ENCODE peak calls at places on chromosome 4, in nine cellular contexts. One of them, this sample, is unnamed.

GRCh38 chr4:23324291-23324690 is 565.6 kb downstream of the PPARGC1A start:
- DNase-seq in AG09309: no peak
- DNase-seq in heart left ventricle: no peak
- DNase-seq in GM12865: no peak
- DNase-seq in coronary artery: no peak
- DNase-seq in fibroblast of lung: peak
- DNase-seq in glutamatergic neuron: no peak
- DNase-seq in SK-N-SH: no peak
- DNase-seq in neural crest cell: no peak
- DNase-seq in this sample: no peak

GRCh38 chr4:182908124-182908523 is 9.1 kb downstream of the DCTD start:
- DNase-seq in AG09309: no peak
- DNase-seq in heart left ventricle: no peak
- DNase-seq in GM12865: no peak
- DNase-seq in coronary artery: no peak
- DNase-seq in fibroblast of lung: no peak
- DNase-seq in glutamatergic neuron: no peak
- DNase-seq in SK-N-SH: no peak
- DNase-seq in neural crest cell: no peak
- DNase-seq in this sample: no peak

GRCh38 chr4:105436414-105436813 is 37.4 kb downstream of the PPA2 start:
- DNase-seq in AG09309: no peak
- DNase-seq in heart left ventricle: no peak
- DNase-seq in GM12865: no peak
- DNase-seq in coronary artery: no peak
- DNase-seq in fibroblast of lung: no peak
- DNase-seq in glutamatergic neuron: no peak
- DNase-seq in SK-N-SH: no peak
- DNase-seq in neural crest cell: no peak
- DNase-seq in this sample: no peak

GRCh38 chr4:90318208-90318607 is 191.0 kb downstream of the CCSER1 start:
- DNase-seq in AG09309: peak
- DNase-seq in heart left ventricle: no peak
- DNase-seq in GM12865: no peak
- DNase-seq in coronary artery: no peak
- DNase-seq in fibroblast of lung: peak
- DNase-seq in glutamatergic neuron: no peak
- DNase-seq in SK-N-SH: no peak
- DNase-seq in neural crest cell: no peak
- DNase-seq in this sample: no peak

GRCh38 chr4:577499-578450 is 1.7 kb upstream of the TMEM271 start:
- DNase-seq in AG09309: no peak
- DNase-seq in heart left ventricle: no peak
- DNase-seq in GM12865: no peak
- DNase-seq in coronary artery: no peak
- DNase-seq in fibroblast of lung: peak
- DNase-seq in glutamatergic neuron: peak
- DNase-seq in SK-N-SH: peak
- DNase-seq in neural crest cell: peak
- DNase-seq in this sample: no peak

GRCh38 chr4:100929753-100930152 is 411.9 kb upstream of the EMCN start:
- DNase-seq in AG09309: no peak
- DNase-seq in heart left ventricle: no peak
- DNase-seq in GM12865: no peak
- DNase-seq in coronary artery: no peak
- DNase-seq in fibroblast of lung: no peak
- DNase-seq in glutamatergic neuron: peak
- DNase-seq in SK-N-SH: no peak
- DNase-seq in neural crest cell: no peak
- DNase-seq in this sample: no peak

GRCh38 chr4:6582889-6583504 is 8.0 kb downstream of the MAN2B2 start:
- DNase-seq in AG09309: no peak
- DNase-seq in heart left ventricle: peak
- DNase-seq in GM12865: peak
- DNase-seq in coronary artery: no peak
- DNase-seq in fibroblast of lung: peak
- DNase-seq in glutamatergic neuron: no peak
- DNase-seq in SK-N-SH: peak
- DNase-seq in neural crest cell: no peak
- DNase-seq in this sample: no peak

GRCh38 chr4:154854362-154854761 is 73.3 kb downstream of the RBM46 start:
- DNase-seq in AG09309: no peak
- DNase-seq in heart left ventricle: no peak
- DNase-seq in GM12865: no peak
- DNase-seq in coronary artery: no peak
- DNase-seq in fibroblast of lung: no peak
- DNase-seq in glutamatergic neuron: no peak
- DNase-seq in SK-N-SH: peak
- DNase-seq in neural crest cell: no peak
- DNase-seq in this sample: no peak

GRCh38 chr4:6308890-6309643 is 39.4 kb downstream of the WFS1 start:
- DNase-seq in AG09309: no peak
- DNase-seq in heart left ventricle: peak
- DNase-seq in GM12865: no peak
- DNase-seq in coronary artery: no peak
- DNase-seq in fibroblast of lung: peak
- DNase-seq in glutamatergic neuron: peak
- DNase-seq in SK-N-SH: peak
- DNase-seq in neural crest cell: peak
- DNase-seq in this sample: peak

GRCh38 chr4:172055498-172055897 is 242.3 kb downstream of the GALNTL6 start:
- DNase-seq in AG09309: no peak
- DNase-seq in heart left ventricle: no peak
- DNase-seq in GM12865: no peak
- DNase-seq in coronary artery: no peak
- DNase-seq in fibroblast of lung: no peak
- DNase-seq in glutamatergic neuron: no peak
- DNase-seq in SK-N-SH: no peak
- DNase-seq in neural crest cell: no peak
- DNase-seq in this sample: no peak

GRCh38 chr4:117331817-117332216 is 246.4 kb upstream of the TRAM1L1 start:
- DNase-seq in AG09309: no peak
- DNase-seq in heart left ventricle: no peak
- DNase-seq in GM12865: no peak
- DNase-seq in coronary artery: no peak
- DNase-seq in fibroblast of lung: peak
- DNase-seq in glutamatergic neuron: no peak
- DNase-seq in SK-N-SH: no peak
- DNase-seq in neural crest cell: no peak
- DNase-seq in this sample: no peak

GRCh38 chr4:133150643-133151300 is 1.7 kb downstream of the PCDH10 start:
- DNase-seq in AG09309: no peak
- DNase-seq in heart left ventricle: no peak
- DNase-seq in GM12865: no peak
- DNase-seq in coronary artery: peak
- DNase-seq in fibroblast of lung: peak
- DNase-seq in glutamatergic neuron: peak
- DNase-seq in SK-N-SH: peak
- DNase-seq in neural crest cell: peak
- DNase-seq in this sample: peak

GRCh38 chr4:142366821-142367220 is 479.3 kb downstream of the INPP4B start:
- DNase-seq in AG09309: no peak
- DNase-seq in heart left ventricle: no peak
- DNase-seq in GM12865: no peak
- DNase-seq in coronary artery: no peak
- DNase-seq in fibroblast of lung: no peak
- DNase-seq in glutamatergic neuron: no peak
- DNase-seq in SK-N-SH: no peak
- DNase-seq in neural crest cell: no peak
- DNase-seq in this sample: no peak

GRCh38 chr4:185358514-185359433 is 37.0 kb downstream of the LRP2BP start:
- DNase-seq in AG09309: peak
- DNase-seq in heart left ventricle: no peak
- DNase-seq in GM12865: no peak
- DNase-seq in coronary artery: no peak
- DNase-seq in fibroblast of lung: peak
- DNase-seq in glutamatergic neuron: no peak
- DNase-seq in SK-N-SH: no peak
- DNase-seq in neural crest cell: no peak
- DNase-seq in this sample: no peak

GRCh38 chr4:59762344-59762743 is 1437.8 kb upstream of the ADGRL3 start:
- DNase-seq in AG09309: no peak
- DNase-seq in heart left ventricle: no peak
- DNase-seq in GM12865: no peak
- DNase-seq in coronary artery: no peak
- DNase-seq in fibroblast of lung: no peak
- DNase-seq in glutamatergic neuron: no peak
- DNase-seq in SK-N-SH: no peak
- DNase-seq in neural crest cell: no peak
- DNase-seq in this sample: no peak
- TF ChIP-seq CTCF in AG09309: no peak
- TF ChIP-seq CTCF in heart left ventricle: no peak
- TF ChIP-seq CTCF in GM12865: no peak
- TF ChIP-seq CTCF in coronary artery: no peak
- TF ChIP-seq CTCF in fibroblast of lung: no peak
- TF ChIP-seq CTCF in glutamatergic neuron: no peak
- TF ChIP-seq CTCF in SK-N-SH: no peak
- TF ChIP-seq CTCF in neural crest cell: no peak
- TF ChIP-seq CTCF in this sample: no peak

DNA sequence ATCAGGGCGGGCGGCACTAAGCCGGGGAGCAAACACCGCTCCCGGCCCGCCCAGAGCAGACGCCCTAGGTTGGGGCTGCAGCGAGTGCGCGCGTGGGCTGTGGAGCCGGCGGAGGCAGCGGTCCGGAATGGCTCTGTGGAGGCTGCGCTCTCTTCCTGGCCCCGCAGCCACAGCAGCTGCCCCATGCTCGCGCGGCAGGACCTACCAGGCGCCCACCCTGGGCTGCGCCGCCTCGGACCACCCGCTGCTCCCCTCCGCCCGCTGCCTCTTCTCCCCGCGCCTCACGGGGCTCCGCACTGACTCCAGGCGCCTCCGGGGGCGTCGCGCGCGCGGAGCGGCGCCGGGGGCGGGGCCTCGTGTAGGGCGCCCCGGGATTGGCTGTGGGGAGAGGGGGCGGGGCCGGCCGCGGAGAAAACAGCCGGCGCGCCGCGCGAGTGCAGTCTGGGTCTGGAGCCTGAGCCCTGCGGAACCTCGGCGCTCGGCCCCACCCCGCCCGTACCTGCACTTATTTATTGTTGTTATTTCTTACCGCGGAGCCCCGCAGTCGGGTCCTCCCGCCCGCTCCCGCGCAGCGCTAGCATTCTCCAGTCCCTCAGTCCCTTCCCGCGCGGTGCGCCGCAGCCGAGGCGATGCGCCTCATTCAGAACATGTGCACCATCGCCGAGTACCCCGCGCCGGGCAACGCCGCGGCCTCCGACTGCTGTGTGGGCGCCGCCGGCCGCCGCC is at the start of gene RASL11B:
- DNase-seq in AG09309: no peak
- DNase-seq in heart left ventricle: peak
- DNase-seq in GM12865: peak
- DNase-seq in coronary artery: peak
- DNase-seq in fibroblast of lung: peak
- DNase-seq in glutamatergic neuron: peak
- DNase-seq in SK-N-SH: peak
- DNase-seq in neural crest cell: peak
- DNase-seq in this sample: peak
- TF ChIP-seq CTCF in AG09309: no peak
- TF ChIP-seq CTCF in heart left ventricle: no peak
- TF ChIP-seq CTCF in GM12865: no peak
- TF ChIP-seq CTCF in coronary artery: no peak
- TF ChIP-seq CTCF in fibroblast of lung: no peak
- TF ChIP-seq CTCF in glutamatergic neuron: peak
- TF ChIP-seq CTCF in SK-N-SH: peak
- TF ChIP-seq CTCF in neural crest cell: peak
- TF ChIP-seq CTCF in this sample: no peak

DNA sequence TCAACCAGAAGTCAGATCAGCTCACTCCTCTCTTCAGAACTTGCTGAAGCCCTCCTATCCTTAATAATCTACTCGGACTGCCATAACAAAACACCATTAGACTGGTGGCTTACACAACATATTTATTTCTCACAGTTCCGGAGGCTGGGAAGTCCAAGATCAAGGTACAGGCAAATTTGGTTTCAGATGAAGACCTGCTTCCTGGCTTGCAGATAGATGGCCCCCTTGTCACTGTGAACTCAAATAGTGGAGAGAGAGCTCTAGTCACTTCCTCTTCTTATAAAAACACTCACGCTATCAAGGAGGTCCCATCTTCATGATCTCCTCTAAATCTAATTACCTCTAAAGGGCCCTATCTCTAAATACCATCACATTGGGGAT is 125.1 kb downstream of the CAMK2D start:
- DNase-seq in AG09309: no peak
- DNase-seq in heart left ventricle: no peak
- DNase-seq in GM12865: peak
- DNase-seq in coronary artery: no peak
- DNase-seq in fibroblast of lung: no peak
- DNase-seq in glutamatergic neuron: no peak
- DNase-seq in SK-N-SH: no peak
- DNase-seq in neural crest cell: no peak
- DNase-seq in this sample: no peak
- TF ChIP-seq CTCF in AG09309: no peak
- TF ChIP-seq CTCF in heart left ventricle: no peak
- TF ChIP-seq CTCF in GM12865: peak
- TF ChIP-seq CTCF in coronary artery: no peak
- TF ChIP-seq CTCF in fibroblast of lung: no peak
- TF ChIP-seq CTCF in glutamatergic neuron: no peak
- TF ChIP-seq CTCF in SK-N-SH: no peak
- TF ChIP-seq CTCF in neural crest cell: no peak
- TF ChIP-seq CTCF in this sample: no peak

GRCh38 chr4:13298655-13299054 is 185.5 kb downstream of the RAB28 start:
- DNase-seq in AG09309: no peak
- DNase-seq in heart left ventricle: no peak
- DNase-seq in GM12865: no peak
- DNase-seq in coronary artery: no peak
- DNase-seq in fibroblast of lung: no peak
- DNase-seq in glutamatergic neuron: no peak
- DNase-seq in SK-N-SH: no peak
- DNase-seq in neural crest cell: no peak
- DNase-seq in this sample: no peak
- TF ChIP-seq CTCF in AG09309: no peak
- TF ChIP-seq CTCF in heart left ventricle: no peak
- TF ChIP-seq CTCF in GM12865: no peak
- TF ChIP-seq CTCF in coronary artery: no peak
- TF ChIP-seq CTCF in fibroblast of lung: no peak
- TF ChIP-seq CTCF in glutamatergic neuron: no peak
- TF ChIP-seq CTCF in SK-N-SH: no peak
- TF ChIP-seq CTCF in neural crest cell: no peak
- TF ChIP-seq CTCF in this sample: no peak

This sample was measured in endothelial cell.